ENCODE peak calls at places on chromosomes 11 and 22, in four cellular contexts. C is AG04450, J is adrenal gland, F is coronary artery. Q is an unnamed sample.

GRCh38 chr22:42834177-42834949 is 22.7 kb downstream of the ARFGAP3 start:
- DNase-seq in C (no peak), J (no peak), F (no peak), Q (no peak)

GRCh38 chr11:47130541-47130940 is 46.1 kb downstream of the ARFGAP2 start:
- DNase-seq in C (no peak), J (no peak), F (no peak), Q (no peak)

GRCh38 chr11:2186669-2187266 is 15.2 kb upstream of the TH start:
- DNase-seq in C (no peak), J (peak), F (no peak), Q (peak)

GRCh38 chr11:27158763-27159679 is 118.4 kb downstream of the BBOX1 start:
- DNase-seq in C (peak), J (peak), F (no peak), Q (peak)

GRCh38 chr11:34621876-34622275 is 983 bp downstream of the EHF start:
- DNase-seq in C (no peak), J (no peak), F (no peak), Q (no peak)

GRCh38 chr11:100576044-100577021 is 110.8 kb upstream of the ARHGAP42 start:
- DNase-seq in C (no peak), J (peak), F (no peak), Q (no peak)

GRCh38 chr11:15497366-15497765 is 382.6 kb downstream of the INSC start:
- DNase-seq in C (no peak), J (no peak), F (no peak), Q (no peak)

GRCh38 chr11:35845860-35846259 is 98.0 kb upstream of the LDLRAD3 start:
- DNase-seq in C (no peak), J (no peak), F (no peak), Q (no peak)

GRCh38 chr11:37632748-37633147 is 1034.7 kb upstream of the RAG2 start:
- DNase-seq in C (no peak), J (no peak), F (no peak), Q (no peak)

GRCh38 chr22:45008853-45009751 is 703 bp downstream of the PHF21B start:
- DNase-seq in C (no peak), J (peak), F (no peak), Q (peak)

GRCh38 chr11:125062931-125063428 is at the start of gene SLC37A2:
- DNase-seq in C (no peak), J (peak), F (peak), Q (peak)

GRCh38 chr11:118060081-118060661 is 16.7 kb upstream of the TMPRSS4 start:
- DNase-seq in C (no peak), J (no peak), F (peak), Q (no peak)

GRCh38 chr22:19879996-19880785 is 25.5 kb upstream of the GNB1L start:
- DNase-seq in C (no peak), J (no peak), F (peak), Q (no peak)

GRCh38 chr11:79237676-79238075 is 203.2 kb downstream of the TENM4 start:
- DNase-seq in C (peak), J (no peak), F (no peak), Q (no peak)

GRCh38 chr11:17635551-17635938 is 83.8 kb upstream of the MYOD1 start:
- DNase-seq in C (no peak), J (no peak), F (no peak), Q (no peak)

GRCh38 chr11:27471588-27472397 is 797 bp downstream of the LGR4 start:
- DNase-seq in C (no peak), J (peak), F (no peak), Q (peak)

GRCh38 chr22:31893460-31893859 is 50.9 kb upstream of the YWHAH start:
- DNase-seq in C (no peak), J (no peak), F (no peak), Q (no peak)

GRCh38 chr11:66438009-66438503 is 592 bp downstream of the MRPL11 start:
- DNase-seq in C (no peak), J (no peak), F (no peak), Q (no peak)

GRCh38 chr22:32852346-32853251 is 51.1 kb downstream of the TIMP3 start:
- DNase-seq in C (no peak), J (peak), F (peak), Q (no peak)

GRCh38 chr11:120334894-120335462 is 1.2 kb upstream of the ARHGEF12 start:
- DNase-seq in C (peak), J (peak), F (no peak), Q (peak)

GRCh38 chr11:16124390-16124789 is 232.0 kb downstream of the SOX6 start:
- DNase-seq in C (no peak), J (no peak), F (no peak), Q (no peak)

GRCh38 chr11:40125054-40125453 is 1334.4 kb downstream of the LRRC4C start:
- DNase-seq in C (no peak), J (no peak), F (no peak), Q (no peak)
- TF ChIP-seq CTCF in C (no peak), J (no peak), F (no peak), Q (no peak)

GRCh38 chr11:61890536-61891330 is 612 bp downstream of the FADS3 start:
- DNase-seq in C (no peak), J (peak), F (peak), Q (peak)
- H3K27ac ChIP-seq in C (no peak), J (peak), F (peak), Q (no peak)

GRCh38 chr11:64744544-64745218 is 739 bp upstream of the RASGRP2 start:
- DNase-seq in C (no peak), J (no peak), F (no peak), Q (no peak)

GRCh38 chr11:64746486-64746885 is 2.5 kb upstream of the RASGRP2 start:
- DNase-seq in C (no peak), J (no peak), F (no peak), Q (no peak)

GRCh38 chr11:64745219-64745522 is 1.2 kb upstream of the RASGRP2 start:
- DNase-seq in C (no peak), J (peak), F (no peak), Q (no peak)

GRCh38 chr11:64743591-64744543 is at the start of gene RASGRP2:
- DNase-seq in C (no peak), J (peak), F (peak), Q (peak)

GRCh38 chr11:64745523-64746328 is 1.8 kb upstream of the RASGRP2 start:
- DNase-seq in C (no peak), J (peak), F (peak), Q (peak)
- H3K4me3 ChIP-seq in C (peak), J (no peak), F (peak), Q (peak)

DNA sequence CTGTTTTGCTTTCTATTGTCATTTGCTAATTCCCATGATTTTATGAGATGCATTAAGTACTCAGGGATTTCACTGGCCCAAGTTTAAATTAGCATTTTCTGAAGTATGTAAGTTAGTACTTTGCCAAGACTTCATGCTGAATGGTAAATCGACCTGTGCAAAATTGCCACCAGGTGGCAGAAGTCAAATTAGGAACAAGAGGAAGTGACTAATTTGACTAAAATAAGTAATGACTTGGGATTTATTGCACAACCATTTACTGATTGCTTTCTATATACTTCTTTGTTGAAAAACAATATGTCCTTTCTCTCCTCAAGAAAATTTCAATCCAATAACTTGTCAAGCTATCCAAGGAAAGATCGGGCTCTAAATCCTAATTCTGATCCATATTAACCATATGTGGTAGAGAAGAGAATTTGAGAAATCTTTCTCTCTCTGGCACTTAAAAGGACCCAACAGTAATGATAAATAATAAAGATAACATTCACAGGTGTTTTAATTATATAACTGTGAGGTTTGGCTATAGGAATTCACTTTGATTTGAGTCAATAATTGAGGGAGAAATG is 253.7 kb upstream of the CHORDC1 start:
- DNase-seq in C (no peak), J (peak), F (no peak), Q (peak)
- TF ChIP-seq CTCF in C (no peak), J (peak), F (no peak), Q (peak)

GRCh38 chr11:10703544-10703943 is 10.0 kb upstream of the IRAG1 start:
- DNase-seq in C (no peak), J (no peak), F (no peak), Q (no peak)

GRCh38 chr11:10708131-10708530 is 14.6 kb upstream of the IRAG1 start:
- DNase-seq in C (no peak), J (no peak), F (no peak), Q (no peak)

DNA sequence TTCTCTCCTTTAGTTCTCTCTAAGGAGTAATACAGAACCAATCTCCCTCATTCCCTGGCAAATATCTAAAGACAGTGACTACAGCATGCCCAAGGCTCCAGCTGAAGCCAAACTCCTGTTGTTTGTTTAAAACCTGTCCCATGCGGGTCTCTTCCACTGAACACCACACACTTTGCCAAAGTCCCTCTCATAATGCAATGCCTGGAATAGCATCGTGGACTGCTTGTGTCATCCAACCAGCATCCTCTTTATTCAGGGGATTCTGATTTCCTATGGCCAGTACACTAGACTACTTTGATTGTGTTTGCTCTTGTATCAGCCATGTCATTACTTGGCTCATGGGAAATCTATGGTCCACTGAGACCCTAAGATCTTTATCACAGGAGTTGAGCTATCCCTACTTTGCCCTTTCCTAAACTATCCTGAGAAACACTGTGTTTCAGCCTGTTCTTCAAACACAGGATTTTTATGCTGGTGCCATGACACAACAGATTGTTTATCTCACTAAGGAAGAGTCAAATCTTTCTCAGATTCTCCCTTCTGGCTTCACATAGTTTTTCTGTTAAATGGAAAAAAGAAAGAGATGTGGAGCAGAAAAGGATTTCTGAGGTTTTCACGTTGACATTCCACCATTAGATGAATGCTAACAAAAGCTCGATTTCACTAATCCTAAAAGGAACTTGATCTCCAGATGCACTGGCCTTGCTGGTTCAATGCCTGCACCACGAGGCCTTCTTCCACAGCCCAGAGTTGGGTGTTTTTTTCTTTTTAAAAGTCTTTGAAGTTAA is 15.9 kb upstream of the IRAG1 start:
- DNase-seq in C (peak), J (no peak), F (no peak), Q (no peak)
- H3K27ac ChIP-seq in C (peak), J (no peak), F (no peak), Q (no peak)

GRCh38 chr11:57344826-57345225 is 6.7 kb downstream of the P2RX3 start:
- DNase-seq in C (no peak), J (no peak), F (no peak), Q (no peak)
- H3K4me3 ChIP-seq in C (no peak), J (no peak), F (no peak), Q (no peak)

DNA sequence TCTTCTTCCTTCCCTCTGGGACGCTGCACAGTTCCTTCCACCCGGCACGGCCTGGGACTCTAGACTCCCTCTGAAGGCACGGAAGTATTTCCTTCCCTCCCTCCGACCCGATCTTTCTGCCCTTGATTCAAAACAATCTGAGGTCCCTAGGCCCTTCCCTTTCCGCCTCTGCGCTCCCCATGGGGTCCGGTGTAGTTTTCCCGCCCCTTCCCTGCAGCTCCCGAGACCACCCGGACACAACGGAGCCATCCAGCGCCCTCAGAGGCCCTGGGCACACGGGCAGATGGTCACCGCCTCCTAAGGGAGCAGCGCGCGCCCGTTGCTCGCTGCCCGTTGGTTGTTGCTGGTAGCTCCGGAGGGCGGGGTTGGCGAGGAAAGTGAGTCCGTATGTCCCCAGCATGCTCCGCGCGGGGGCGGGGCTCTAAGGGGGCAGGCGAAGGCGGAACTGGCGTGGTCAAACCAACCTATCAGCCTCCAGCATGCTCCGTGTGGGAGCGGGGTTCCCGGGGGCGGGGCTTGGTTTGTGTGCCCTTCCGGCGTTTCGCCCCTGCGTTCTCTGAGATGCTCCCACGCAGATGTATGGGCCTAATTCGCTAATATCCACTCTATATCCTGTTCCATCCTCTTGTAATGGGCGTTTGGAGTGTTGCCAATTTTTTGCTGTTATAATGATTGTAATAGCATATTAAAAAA is 19.6 kb downstream of the MIF start:
- DNase-seq in C (peak), J (peak), F (peak), Q (peak)
- TF ChIP-seq CTCF in C (no peak), J (no peak), F (no peak), Q (no peak)

GRCh38 chr11:96103102-96103501 is 179.2 kb upstream of the MTMR2 start:
- DNase-seq in C (no peak), J (no peak), F (no peak), Q (no peak)
- H3K27ac ChIP-seq in C (peak), J (no peak), F (peak), Q (no peak)

GRCh38 chr22:49693416-49693815 is 134.3 kb downstream of the BRD1 start:
- DNase-seq in C (no peak), J (no peak), F (peak), Q (no peak)
- H3K4me3 ChIP-seq in C (no peak), J (no peak), F (no peak), Q (no peak)